ENCODE peak calls at places on chromosomes 4 and X, in nine cellular contexts. M, E, N, T, V, Q, P, S and R are unnamed samples.
A peak's percentile ranks its signal among the peaks of the same experiment; 100 is the strongest.

GRCh38 chr4:184534511-184535391 is 60.4 kb upstream of the IRF2 start:
- ATAC-seq in M (no peak), E (no peak), N (peak; percentile 58), T (no peak), V (no peak), Q (no peak), P (no peak), S (no peak), R (no peak)

GRCh38 chr4:146927710-146928109 is 18.0 kb downstream of the TTC29 start:
- ATAC-seq in M (peak; percentile 47), E (no peak), N (no peak), T (no peak), V (no peak), Q (no peak), P (no peak), S (no peak), R (no peak)

GRCh38 chr4:76192221-76192620 is 21.4 kb downstream of the SCARB2 start:
- ATAC-seq in M (no peak), E (no peak), N (no peak), T (no peak), V (no peak), Q (no peak), P (no peak), S (no peak), R (no peak)

GRCh38 chr4:963276-964225 is 9.8 kb downstream of the DGKQ start:
- ATAC-seq in M (no peak), E (no peak), N (no peak), T (no peak), V (no peak), Q (no peak), P (peak; percentile 52), S (no peak), R (no peak)

GRCh38 chrX:68532828-68533227 is 34.0 kb downstream of the YIPF6 start:
- ATAC-seq in M (no peak), E (no peak), N (no peak), T (no peak), V (no peak), Q (no peak), P (no peak), S (no peak), R (no peak)

GRCh38 chr4:101141230-101141629 is 206.1 kb downstream of the PPP3CA start:
- ATAC-seq in M (no peak), E (no peak), N (peak; percentile 59), T (no peak), V (no peak), Q (no peak), P (peak; percentile 26), S (no peak), R (no peak)

GRCh38 chr4:26235500-26235899 is 85.3 kb upstream of the RBPJ start:
- ATAC-seq in M (no peak), E (peak; percentile 29), N (no peak), T (no peak), V (no peak), Q (no peak), P (no peak), S (no peak), R (peak; percentile 63)

GRCh38 chr4:38266616-38267015 is 306.4 kb downstream of the PTTG2 start:
- ATAC-seq in M (no peak), E (peak; percentile 74), N (peak; percentile 31), T (no peak), V (no peak), Q (peak; percentile 89), P (peak; percentile 40), S (no peak), R (no peak)

GRCh38 chr4:82851318-82851717 is 39.6 kb downstream of the SEC31A start:
- ATAC-seq in M (no peak), E (no peak), N (no peak), T (no peak), V (no peak), Q (no peak), P (no peak), S (no peak), R (no peak)

GRCh38 chrX:153828308-153828707 is 2.0 kb downstream of the PDZD4 start:
- ATAC-seq in M (no peak), E (no peak), N (no peak), T (no peak), V (no peak), Q (no peak), P (peak; percentile 15), S (no peak), R (peak; percentile 7)

GRCh38 chr4:25792200-25792791 is 70.5 kb downstream of the SEL1L3 start:
- ATAC-seq in M (no peak), E (no peak), N (peak; percentile 56), T (peak; percentile 49), V (peak; percentile 74), Q (peak; percentile 91), P (peak; percentile 92), S (peak; percentile 99), R (no peak)

GRCh38 chr4:26786916-26787315 is 73.7 kb upstream of the STIM2 start:
- ATAC-seq in M (no peak), E (no peak), N (peak; percentile 37), T (no peak), V (no peak), Q (no peak), P (no peak), S (no peak), R (no peak)

GRCh38 chr4:81922271-81922775 is 450.6 kb upstream of the RASGEF1B start:
- ATAC-seq in M (peak; percentile 85), E (no peak), N (no peak), T (no peak), V (no peak), Q (no peak), P (no peak), S (no peak), R (no peak)

GRCh38 chrX:41066969-41067368 is 18.3 kb upstream of the USP9X start:
- ATAC-seq in M (no peak), E (no peak), N (no peak), T (no peak), V (no peak), Q (peak; percentile 53), P (no peak), S (no peak), R (no peak)

GRCh38 chr4:84967292-84967651 is 782 bp upstream of the WDFY3 start:
- ATAC-seq in M (no peak), E (peak; percentile 60), N (no peak), T (peak; percentile 9), V (no peak), Q (peak; percentile 4), P (no peak), S (no peak), R (peak; percentile 51)

DNA sequence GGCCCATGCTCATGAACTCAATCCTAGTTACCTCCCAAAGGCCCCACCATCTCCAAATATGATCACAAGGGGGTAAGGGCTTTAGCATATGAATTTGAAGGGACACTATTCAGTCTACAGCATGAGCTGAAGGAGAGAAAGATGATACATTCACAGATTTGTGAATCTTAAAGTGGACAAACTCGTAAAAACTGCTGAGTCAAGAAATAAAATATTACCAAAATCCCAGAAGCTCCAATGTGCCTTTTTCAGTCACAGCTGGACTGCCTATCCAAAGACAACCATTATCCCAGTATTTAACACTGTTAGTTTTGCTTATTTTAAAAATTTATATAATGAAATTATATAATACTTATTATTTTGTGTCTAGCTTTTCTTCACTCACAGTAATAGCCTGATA is 109.0 kb downstream of the CXXC4 start:
- ATAC-seq in M (no peak), E (no peak), N (no peak), T (no peak), V (no peak), Q (no peak), P (no peak), S (no peak), R (no peak)
- TF ChIP-seq POLR2A in M (no peak), E (no peak), N (no peak), T (no peak), V (no peak), Q (no peak), P (no peak), S (no peak), R (no peak)

DNA sequence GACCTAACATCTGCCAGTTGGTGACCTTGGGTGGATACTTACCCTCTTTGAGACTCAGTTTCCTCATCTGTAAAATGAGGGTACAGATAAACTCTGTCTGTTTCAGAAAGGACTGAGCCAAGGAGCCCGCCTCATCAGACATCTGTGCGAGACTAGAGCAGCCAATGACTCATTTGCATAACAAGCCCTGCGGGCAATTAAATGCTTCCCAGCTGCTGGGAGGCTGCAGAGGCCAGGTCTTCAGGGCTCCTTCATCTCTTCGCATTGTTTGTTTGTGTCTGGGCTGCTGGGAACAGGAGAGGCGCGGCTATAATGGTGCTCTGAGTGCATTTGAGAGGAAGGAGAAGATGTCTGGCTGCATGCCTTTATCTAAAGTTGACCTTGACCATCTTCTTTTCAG is 85.0 kb downstream of the ADRA2C start:
- ATAC-seq in M (no peak), E (no peak), N (no peak), T (no peak), V (no peak), Q (no peak), P (no peak), S (no peak), R (no peak)
- TF ChIP-seq POLR2A in M (no peak), E (no peak), N (no peak), T (no peak), V (no peak), Q (no peak), P (no peak), S (no peak), R (no peak)

GRCh38 chr4:102759835-102760644 is 728 bp downstream of the MANBA start:
- ATAC-seq in M (peak; percentile 52), E (peak; percentile 57), N (peak; percentile 81), T (peak; percentile 87), V (peak; percentile 44), Q (peak; percentile 76), P (peak; percentile 30), S (peak; percentile 42), R (peak; percentile 66)
- TF ChIP-seq POLR2A in M (no peak), E (no peak), N (no peak), T (no peak), V (no peak), Q (no peak), P (no peak), S (no peak), R (no peak)

GRCh38 chrX:52934704-52935468 is 23.4 kb downstream of the FAM156A start:
- ATAC-seq in M (peak; percentile 98), E (peak; percentile 93), N (peak; percentile 98), T (peak; percentile 98), V (peak; percentile 92), Q (peak; percentile 99), P (peak; percentile 93), S (peak; percentile 92), R (peak; percentile 99)
- TF ChIP-seq POLR2A in M (peak; percentile 78), E (peak; percentile 71), N (peak; percentile 89), T (peak; percentile 53), V (peak; percentile 81), Q (peak; percentile 83), P (peak; percentile 30), S (peak; percentile 88), R (peak; percentile 60)

GRCh38 chr4:138841341-138841740 is 174.2 kb upstream of the NOCT start:
- ATAC-seq in M (no peak), E (no peak), N (no peak), T (no peak), V (no peak), Q (no peak), P (no peak), S (no peak), R (no peak)

GRCh38 chr4:138845051-138845450 is 170.5 kb upstream of the NOCT start:
- ATAC-seq in M (no peak), E (no peak), N (no peak), T (no peak), V (no peak), Q (no peak), P (no peak), S (no peak), R (no peak)

GRCh38 chr4:138843611-138844010 is 172.0 kb upstream of the NOCT start:
- ATAC-seq in M (no peak), E (no peak), N (no peak), T (no peak), V (no peak), Q (no peak), P (no peak), S (no peak), R (no peak)

GRCh38 chr4:138845664-138846063 is 169.9 kb upstream of the NOCT start:
- ATAC-seq in M (no peak), E (no peak), N (no peak), T (no peak), V (no peak), Q (no peak), P (no peak), S (no peak), R (no peak)
- TF ChIP-seq POLR2A in M (no peak), E (no peak), N (no peak), T (no peak), V (no peak), Q (no peak), P (no peak), S (no peak), R (no peak)